ENCODE peak calls at places on chromosomes 3 and 15, in four cellular contexts. One of them, this sample, is unnamed.

GRCh38 chr15:98657721-98658120 is 9.4 kb downstream of the IGF1R start:
- DNase-seq in Calu3: no peak
- DNase-seq in activated CD4-positive, alpha-beta T cell treated with anti-CD3 and anti-CD28 coated beads, Interleukin-2, amount 50 U/mL, for 24 hours: no peak
- DNase-seq in ELR: peak; percentile 78
- DNase-seq in this sample: no peak

GRCh38 chr3:36944641-36945270 is at the start of gene TRANK1:
- DNase-seq in Calu3: peak; percentile 15
- DNase-seq in ELR: peak; percentile 17
- DNase-seq in activated CD4-positive, alpha-beta T cell treated with anti-CD3 and anti-CD28 coated beads, Interleukin-2, amount 50 U/mL, for 24 hours: peak; percentile 62
- DNase-seq in this sample: peak; percentile 74

GRCh38 chr15:70217246-70218160 is 119.8 kb upstream of the TLE3 start:
- DNase-seq in Calu3: no peak
- DNase-seq in ELR: no peak
- DNase-seq in activated CD4-positive, alpha-beta T cell treated with anti-CD3 and anti-CD28 coated beads, Interleukin-2, amount 50 U/mL, for 24 hours: no peak
- DNase-seq in this sample: no peak

GRCh38 chr3:64161481-64161952 is 63.7 kb downstream of the PRICKLE2 start:
- DNase-seq in Calu3: no peak
- DNase-seq in ELR: no peak
- DNase-seq in activated CD4-positive, alpha-beta T cell treated with anti-CD3 and anti-CD28 coated beads, Interleukin-2, amount 50 U/mL, for 24 hours: no peak
- DNase-seq in this sample: no peak

GRCh38 chr3:115165701-115166100 is 18.6 kb upstream of the ZBTB20 start:
- DNase-seq in Calu3: no peak
- DNase-seq in ELR: peak; percentile 51
- DNase-seq in activated CD4-positive, alpha-beta T cell treated with anti-CD3 and anti-CD28 coated beads, Interleukin-2, amount 50 U/mL, for 24 hours: no peak
- DNase-seq in this sample: no peak

GRCh38 chr15:57703387-57703786 is 3.1 kb upstream of the POLR2M start:
- DNase-seq in ELR: peak; percentile 51
- DNase-seq in Calu3: no peak
- DNase-seq in activated CD4-positive, alpha-beta T cell treated with anti-CD3 and anti-CD28 coated beads, Interleukin-2, amount 50 U/mL, for 24 hours: no peak
- DNase-seq in this sample: no peak

GRCh38 chr3:143783856-143784370 is 64.4 kb downstream of the SLC9A9 start:
- DNase-seq in activated CD4-positive, alpha-beta T cell treated with anti-CD3 and anti-CD28 coated beads, Interleukin-2, amount 50 U/mL, for 24 hours: no peak
- DNase-seq in Calu3: no peak
- DNase-seq in ELR: no peak
- DNase-seq in this sample: no peak

GRCh38 chr3:53114412-53115074 is 15.7 kb downstream of the RFT1 start:
- DNase-seq in ELR: peak; percentile 91
- DNase-seq in Calu3: no peak
- DNase-seq in activated CD4-positive, alpha-beta T cell treated with anti-CD3 and anti-CD28 coated beads, Interleukin-2, amount 50 U/mL, for 24 hours: no peak
- DNase-seq in this sample: no peak

GRCh38 chr15:100781961-100782525 is 97.6 kb upstream of the ALDH1A3 start:
- DNase-seq in activated CD4-positive, alpha-beta T cell treated with anti-CD3 and anti-CD28 coated beads, Interleukin-2, amount 50 U/mL, for 24 hours: no peak
- DNase-seq in Calu3: no peak
- DNase-seq in ELR: no peak
- DNase-seq in this sample: no peak

GRCh38 chr3:151841801-151842200 is 27.9 kb downstream of the AADAC start:
- DNase-seq in ELR: peak; percentile 52
- DNase-seq in Calu3: no peak
- DNase-seq in activated CD4-positive, alpha-beta T cell treated with anti-CD3 and anti-CD28 coated beads, Interleukin-2, amount 50 U/mL, for 24 hours: no peak
- DNase-seq in this sample: no peak

GRCh38 chr3:151169262-151169661 is 33.8 kb downstream of the GPR171 start:
- DNase-seq in Calu3: no peak
- DNase-seq in ELR: no peak
- DNase-seq in activated CD4-positive, alpha-beta T cell treated with anti-CD3 and anti-CD28 coated beads, Interleukin-2, amount 50 U/mL, for 24 hours: no peak
- DNase-seq in this sample: peak; percentile 25

GRCh38 chr15:86162172-86162591 is 82.5 kb downstream of the AGBL1 start:
- DNase-seq in ELR: no peak
- DNase-seq in Calu3: no peak
- DNase-seq in activated CD4-positive, alpha-beta T cell treated with anti-CD3 and anti-CD28 coated beads, Interleukin-2, amount 50 U/mL, for 24 hours: no peak
- DNase-seq in this sample: peak; percentile 34

GRCh38 chr3:15241341-15241740 is 35.3 kb downstream of the CAPN7 start:
- DNase-seq in ELR: peak; percentile 35
- DNase-seq in activated CD4-positive, alpha-beta T cell treated with anti-CD3 and anti-CD28 coated beads, Interleukin-2, amount 50 U/mL, for 24 hours: no peak
- DNase-seq in Calu3: peak; percentile 21
- DNase-seq in this sample: no peak

GRCh38 chr3:29373016-29373690 is 92.3 kb downstream of the RBMS3 start:
- DNase-seq in activated CD4-positive, alpha-beta T cell treated with anti-CD3 and anti-CD28 coated beads, Interleukin-2, amount 50 U/mL, for 24 hours: no peak
- DNase-seq in Calu3: no peak
- DNase-seq in ELR: peak; percentile 61
- DNase-seq in this sample: no peak

GRCh38 chr3:16067837-16068471 is 106.5 kb upstream of the GALNT15 start:
- DNase-seq in Calu3: no peak
- DNase-seq in activated CD4-positive, alpha-beta T cell treated with anti-CD3 and anti-CD28 coated beads, Interleukin-2, amount 50 U/mL, for 24 hours: no peak
- DNase-seq in ELR: peak; percentile 96
- DNase-seq in this sample: no peak

GRCh38 chr3:13377021-13377420 is 43.1 kb downstream of the NUP210 start:
- DNase-seq in ELR: no peak
- DNase-seq in activated CD4-positive, alpha-beta T cell treated with anti-CD3 and anti-CD28 coated beads, Interleukin-2, amount 50 U/mL, for 24 hours: no peak
- DNase-seq in Calu3: no peak
- DNase-seq in this sample: no peak

GRCh38 chr15:96347181-96348111 is 16.9 kb downstream of the NR2F2 start:
- DNase-seq in activated CD4-positive, alpha-beta T cell treated with anti-CD3 and anti-CD28 coated beads, Interleukin-2, amount 50 U/mL, for 24 hours: no peak
- DNase-seq in Calu3: peak; percentile 87
- DNase-seq in ELR: no peak
- DNase-seq in this sample: no peak

GRCh38 chr3:12444582-12445468 is 39.5 kb upstream of the TSEN2 start:
- DNase-seq in ELR: peak; percentile 65
- DNase-seq in activated CD4-positive, alpha-beta T cell treated with anti-CD3 and anti-CD28 coated beads, Interleukin-2, amount 50 U/mL, for 24 hours: no peak
- DNase-seq in Calu3: peak; percentile 90
- DNase-seq in this sample: no peak

This sample was measured in Ammon's horn.